ENCODE peak calls at places on chromosomes 1 and 21, in five cellular contexts. One of them, this sample, is unnamed.
A peak's percentile ranks its signal among the peaks of the same experiment; 100 is the strongest.

GRCh38 chr21:14554948-14555347 is 8.8 kb upstream of the SAMSN1 start:
- DNase-seq in cardiac fibroblast: peak; percentile 64
- DNase-seq in neural progenitor cell: no peak
- DNase-seq in WERI-Rb-1: no peak
- DNase-seq in A549: no peak
- DNase-seq in this sample: no peak

GRCh38 chr1:7334475-7335035 is 436.5 kb upstream of the VAMP3 start:
- DNase-seq in neural progenitor cell: no peak
- DNase-seq in WERI-Rb-1: no peak
- DNase-seq in A549: peak; percentile 50
- DNase-seq in cardiac fibroblast: peak; percentile 24
- DNase-seq in this sample: peak; percentile 13

GRCh38 chr1:40385437-40386310 is 12.1 kb downstream of the SMAP2 start:
- DNase-seq in A549: no peak
- DNase-seq in neural progenitor cell: no peak
- DNase-seq in WERI-Rb-1: no peak
- DNase-seq in cardiac fibroblast: peak; percentile 35
- DNase-seq in this sample: no peak

GRCh38 chr1:200374569-200375312 is 35.1 kb downstream of the ZNF281 start:
- DNase-seq in WERI-Rb-1: no peak
- DNase-seq in A549: peak; percentile 74
- DNase-seq in neural progenitor cell: no peak
- DNase-seq in cardiac fibroblast: no peak
- DNase-seq in this sample: no peak

GRCh38 chr1:149848811-149849210 is 50.6 kb upstream of the BOLA1 start:
- DNase-seq in cardiac fibroblast: no peak
- DNase-seq in WERI-Rb-1: no peak
- DNase-seq in neural progenitor cell: peak; percentile 11
- DNase-seq in A549: no peak
- DNase-seq in this sample: no peak

GRCh38 chr1:113283914-113284313 is 106.4 kb upstream of the MAGI3 start:
- DNase-seq in A549: no peak
- DNase-seq in cardiac fibroblast: no peak
- DNase-seq in WERI-Rb-1: no peak
- DNase-seq in neural progenitor cell: no peak
- DNase-seq in this sample: no peak

GRCh38 chr1:27070390-27071048 is 57.9 kb upstream of the TENT5B start:
- DNase-seq in A549: no peak
- DNase-seq in cardiac fibroblast: no peak
- DNase-seq in WERI-Rb-1: peak; percentile 47
- DNase-seq in neural progenitor cell: peak; percentile 33
- DNase-seq in this sample: no peak

GRCh38 chr1:43042773-43043470 is 84.3 kb upstream of the SLC2A1 start:
- DNase-seq in cardiac fibroblast: no peak
- DNase-seq in A549: no peak
- DNase-seq in neural progenitor cell: no peak
- DNase-seq in WERI-Rb-1: peak; percentile 35
- DNase-seq in this sample: no peak

GRCh38 chr1:114585221-114585620 is 3.8 kb upstream of the BCAS2 start:
- DNase-seq in cardiac fibroblast: no peak
- DNase-seq in WERI-Rb-1: no peak
- DNase-seq in neural progenitor cell: no peak
- DNase-seq in A549: no peak
- DNase-seq in this sample: no peak

GRCh38 chr1:178918955-178919354 is 48.1 kb upstream of the ANGPTL1 start:
- DNase-seq in neural progenitor cell: no peak
- DNase-seq in cardiac fibroblast: no peak
- DNase-seq in A549: no peak
- DNase-seq in WERI-Rb-1: no peak
- DNase-seq in this sample: no peak

GRCh38 chr21:39082656-39083376 is 100.4 kb downstream of the PSMG1 start:
- DNase-seq in WERI-Rb-1: no peak
- DNase-seq in cardiac fibroblast: no peak
- DNase-seq in neural progenitor cell: peak; percentile 51
- DNase-seq in A549: no peak
- DNase-seq in this sample: no peak

GRCh38 chr1:82600314-82600713 is 799.6 kb downstream of the ADGRL2 start:
- DNase-seq in A549: no peak
- DNase-seq in cardiac fibroblast: no peak
- DNase-seq in WERI-Rb-1: no peak
- DNase-seq in neural progenitor cell: no peak
- DNase-seq in this sample: no peak

GRCh38 chr1:87224209-87224608 is 104.5 kb upstream of the LMO4 start:
- DNase-seq in neural progenitor cell: no peak
- DNase-seq in A549: peak; percentile 50
- DNase-seq in cardiac fibroblast: peak; percentile 99
- DNase-seq in WERI-Rb-1: no peak
- DNase-seq in this sample: peak; percentile 95

GRCh38 chr21:23837564-23837963 is 1769.7 kb downstream of the MRPL39 start:
- DNase-seq in neural progenitor cell: no peak
- DNase-seq in cardiac fibroblast: no peak
- DNase-seq in A549: no peak
- DNase-seq in WERI-Rb-1: no peak
- DNase-seq in this sample: no peak

GRCh38 chr1:157497987-157498781 is 54.1 kb downstream of the FCRL5 start:
- DNase-seq in neural progenitor cell: no peak
- DNase-seq in WERI-Rb-1: no peak
- DNase-seq in cardiac fibroblast: no peak
- DNase-seq in A549: no peak
- DNase-seq in this sample: no peak

GRCh38 chr1:157497284-157497683 is 55.0 kb downstream of the FCRL5 start:
- DNase-seq in A549: no peak
- DNase-seq in cardiac fibroblast: no peak
- DNase-seq in neural progenitor cell: no peak
- DNase-seq in WERI-Rb-1: no peak
- DNase-seq in this sample: no peak

GRCh38 chr1:157495285-157495684 is 57.0 kb downstream of the FCRL5 start:
- DNase-seq in cardiac fibroblast: no peak
- DNase-seq in neural progenitor cell: no peak
- DNase-seq in A549: no peak
- DNase-seq in WERI-Rb-1: no peak
- DNase-seq in this sample: no peak

GRCh38 chr1:157496121-157496526 is 56.2 kb downstream of the FCRL5 start:
- DNase-seq in cardiac fibroblast: peak; percentile 56
- DNase-seq in neural progenitor cell: peak; percentile 67
- DNase-seq in WERI-Rb-1: peak; percentile 75
- DNase-seq in A549: peak; percentile 43
- DNase-seq in this sample: no peak

DNA sequence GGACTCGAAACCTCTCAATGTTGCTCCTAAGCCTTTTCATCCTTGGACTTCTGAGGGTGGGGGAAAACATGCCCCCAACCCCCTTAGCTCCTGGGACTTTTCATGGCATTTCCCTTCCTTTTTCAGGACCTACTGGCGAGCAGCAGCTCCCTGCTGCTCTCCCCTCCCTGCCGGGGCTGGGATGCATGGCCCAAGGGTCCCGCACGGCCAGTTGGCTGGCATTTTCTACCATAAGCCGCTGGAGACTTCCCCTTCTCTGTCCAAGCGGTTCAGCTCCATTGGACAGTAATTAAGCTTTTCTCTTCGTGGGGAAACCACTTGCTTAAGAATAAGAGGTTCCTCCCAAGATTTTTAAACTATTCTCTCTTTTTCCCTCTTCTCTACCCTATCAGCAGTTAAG is 52.8 kb downstream of the FCRL5 start:
- DNase-seq in WERI-Rb-1: no peak
- DNase-seq in cardiac fibroblast: no peak
- DNase-seq in neural progenitor cell: no peak
- DNase-seq in A549: no peak
- DNase-seq in this sample: no peak
- TF ChIP-seq CTCF in WERI-Rb-1: no peak
- TF ChIP-seq CTCF in cardiac fibroblast: no peak
- TF ChIP-seq CTCF in neural progenitor cell: no peak
- TF ChIP-seq CTCF in A549: no peak
- TF ChIP-seq CTCF in this sample: no peak

GRCh38 chr1:67414574-67414973 is 15.6 kb downstream of the SERBP1 start:
- DNase-seq in neural progenitor cell: no peak
- DNase-seq in WERI-Rb-1: no peak
- DNase-seq in cardiac fibroblast: no peak
- DNase-seq in A549: no peak
- DNase-seq in this sample: no peak
- H3K4me3 ChIP-seq in neural progenitor cell: no peak overlapping the region
- H3K4me3 ChIP-seq in WERI-Rb-1: no peak overlapping the region
- H3K4me3 ChIP-seq in cardiac fibroblast: no peak overlapping the region
- H3K4me3 ChIP-seq in A549: no peak overlapping the region
- H3K4me3 ChIP-seq in this sample: no peak overlapping the region

GRCh38 chr21:45407629-45408247 is 2.8 kb downstream of the COL18A1 start:
- DNase-seq in neural progenitor cell: no peak
- DNase-seq in cardiac fibroblast: no peak
- DNase-seq in A549: no peak
- DNase-seq in WERI-Rb-1: no peak
- DNase-seq in this sample: no peak

GRCh38 chr21:45405819-45406762 is 1.1 kb downstream of the COL18A1 start:
- DNase-seq in WERI-Rb-1: no peak
- DNase-seq in A549: peak; percentile 27
- DNase-seq in cardiac fibroblast: peak; percentile 68
- DNase-seq in neural progenitor cell: peak; percentile 95
- DNase-seq in this sample: no peak

GRCh38 chr21:45405271-45405818 is 380 bp downstream of the COL18A1 start:
- DNase-seq in cardiac fibroblast: peak; percentile 22
- DNase-seq in WERI-Rb-1: no peak
- DNase-seq in neural progenitor cell: peak; percentile 57
- DNase-seq in A549: no peak
- DNase-seq in this sample: no peak

GRCh38 chr21:45408271-45408791 is 3.4 kb downstream of the COL18A1 start:
- DNase-seq in neural progenitor cell: no peak
- DNase-seq in WERI-Rb-1: no peak
- DNase-seq in cardiac fibroblast: no peak
- DNase-seq in A549: no peak
- DNase-seq in this sample: no peak

DNA sequence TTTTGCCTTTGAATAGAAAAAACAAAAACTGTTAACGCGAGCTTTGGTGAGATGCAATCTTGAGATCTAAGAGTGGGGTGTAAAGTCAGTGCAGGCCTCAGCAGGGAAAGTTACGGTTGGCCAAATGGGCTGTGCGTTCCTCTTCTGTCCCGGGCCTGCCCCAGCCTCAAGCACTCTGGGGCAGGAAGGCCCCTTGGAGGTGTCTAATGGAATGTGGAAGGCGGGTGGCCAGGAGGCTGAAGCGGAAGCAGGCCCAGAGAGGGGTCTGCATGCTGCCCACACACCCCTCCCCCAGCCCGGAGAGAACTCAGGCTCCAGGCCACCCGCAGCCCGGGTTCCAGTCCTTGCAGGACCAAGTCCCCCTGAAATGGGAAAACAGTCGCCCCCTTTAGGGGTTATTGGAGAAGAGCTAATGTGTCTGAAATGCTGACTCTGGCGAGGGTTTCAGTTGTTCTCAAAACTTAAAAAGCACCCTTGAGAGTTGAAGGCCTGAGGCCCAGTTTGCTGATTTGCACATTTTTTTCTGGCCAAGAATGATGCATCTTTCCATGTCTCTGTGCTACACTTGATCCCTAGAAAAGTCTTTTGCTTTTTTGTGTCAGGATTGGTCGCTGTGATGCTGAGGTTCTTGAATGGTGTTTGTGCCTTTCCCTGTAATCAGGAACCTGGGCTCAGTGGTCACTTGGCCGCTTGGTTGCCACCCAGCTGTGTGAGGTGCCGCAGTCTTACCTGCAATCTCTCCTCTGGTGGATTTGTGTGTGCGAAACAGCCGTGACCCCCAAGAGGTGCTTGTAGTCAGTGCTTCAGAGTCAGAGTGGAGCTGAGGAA is 2.0 kb downstream of the COL18A1 start:
- DNase-seq in A549: peak; percentile 34
- DNase-seq in neural progenitor cell: peak; percentile 77
- DNase-seq in WERI-Rb-1: no peak
- DNase-seq in cardiac fibroblast: peak; percentile 33
- DNase-seq in this sample: no peak
- TF ChIP-seq CTCF in A549: no peak
- TF ChIP-seq CTCF in neural progenitor cell: peak; percentile 47
- TF ChIP-seq CTCF in WERI-Rb-1: peak; percentile 10
- TF ChIP-seq CTCF in cardiac fibroblast: no peak
- TF ChIP-seq CTCF in this sample: peak; percentile 5

DNA sequence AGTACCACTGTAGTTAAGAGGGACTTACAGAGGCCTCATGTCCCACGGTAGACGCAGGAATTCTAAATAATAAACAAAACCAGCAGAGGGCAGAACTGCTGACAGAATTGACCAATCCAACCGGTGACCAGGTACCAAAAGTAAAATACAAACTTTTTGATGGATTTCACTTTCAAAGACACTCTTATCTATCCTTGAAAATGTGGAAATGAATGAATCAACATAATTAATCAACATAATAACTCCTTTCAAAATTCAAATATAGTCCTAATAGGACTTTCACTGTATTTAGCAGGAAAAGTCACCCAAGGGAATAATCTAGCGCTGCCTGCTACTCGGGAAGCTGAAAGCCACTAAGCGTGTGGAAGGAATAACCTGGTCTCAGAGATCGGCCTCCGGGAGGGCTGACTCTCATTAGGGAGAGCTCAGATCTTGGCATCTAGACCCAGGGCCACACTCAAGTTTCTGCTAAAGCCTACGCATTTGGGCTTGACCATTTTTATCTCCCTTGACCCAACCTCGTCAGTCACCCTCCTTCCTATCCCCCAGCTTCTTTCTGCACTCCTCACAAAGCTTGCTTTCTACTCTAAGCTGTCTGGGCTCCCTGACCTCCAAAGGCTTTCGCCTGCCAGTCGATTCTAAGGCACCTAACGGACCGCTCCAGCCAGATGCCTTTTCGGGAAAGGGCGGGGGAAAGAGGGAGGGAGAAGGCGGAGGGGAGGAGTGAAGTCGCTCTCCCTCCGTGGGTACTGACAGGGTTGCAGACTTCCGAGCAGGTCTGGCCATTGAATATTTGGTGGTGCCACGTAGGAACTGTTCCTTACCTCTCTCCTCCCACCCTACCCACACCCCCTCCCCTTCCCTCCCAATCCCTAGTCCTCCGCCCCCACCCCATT is 1.6 kb downstream of the COL11A1 start:
- DNase-seq in WERI-Rb-1: peak; percentile 33
- DNase-seq in neural progenitor cell: peak; percentile 81
- DNase-seq in cardiac fibroblast: peak; percentile 72
- DNase-seq in A549: peak; percentile 54
- DNase-seq in this sample: no peak
- H3K4me3 ChIP-seq in WERI-Rb-1: peak overlapping the region; percentile 53
- H3K4me3 ChIP-seq in neural progenitor cell: peak overlapping the region; percentile 69
- H3K4me3 ChIP-seq in cardiac fibroblast: peak overlapping the region; percentile 44
- H3K4me3 ChIP-seq in A549: peak overlapping the region; percentile 51
- H3K4me3 ChIP-seq in this sample: peak overlapping the region; percentile 88

GRCh38 chr1:233253231-233254038 is 42.1 kb downstream of the PCNX2 start:
- DNase-seq in cardiac fibroblast: no peak
- DNase-seq in neural progenitor cell: peak; percentile 24
- DNase-seq in WERI-Rb-1: no peak
- DNase-seq in A549: no peak
- DNase-seq in this sample: no peak
- TF ChIP-seq CTCF in cardiac fibroblast: no peak
- TF ChIP-seq CTCF in neural progenitor cell: no peak
- TF ChIP-seq CTCF in WERI-Rb-1: no peak
- TF ChIP-seq CTCF in A549: no peak
- TF ChIP-seq CTCF in this sample: no peak

DNA sequence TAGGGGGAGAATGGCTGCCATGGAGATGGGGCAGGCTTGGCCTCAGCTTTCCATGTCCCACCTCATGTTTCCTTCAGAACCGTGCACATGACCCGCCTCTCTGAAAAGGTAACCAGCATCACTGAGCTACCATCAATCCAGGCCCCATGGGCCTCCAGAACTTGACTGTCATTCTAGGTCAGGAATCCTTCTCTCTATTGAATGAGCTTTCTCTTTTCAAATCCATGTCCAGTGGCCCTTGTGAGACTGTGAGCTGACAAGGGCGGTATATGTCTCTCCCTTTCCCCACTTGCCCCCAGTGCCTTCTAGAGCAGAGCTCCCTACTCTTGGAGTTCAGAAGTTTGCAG is 4.4 kb downstream of the CSRP1 start:
- DNase-seq in cardiac fibroblast: no peak
- DNase-seq in neural progenitor cell: no peak
- DNase-seq in A549: no peak
- DNase-seq in WERI-Rb-1: no peak
- DNase-seq in this sample: no peak
- H3K4me3 ChIP-seq in cardiac fibroblast: no peak overlapping the region
- H3K4me3 ChIP-seq in neural progenitor cell: no peak overlapping the region
- H3K4me3 ChIP-seq in A549: no peak overlapping the region
- H3K4me3 ChIP-seq in WERI-Rb-1: no peak overlapping the region
- H3K4me3 ChIP-seq in this sample: no peak overlapping the region